ENCODE peak calls at places on chromosomes 12 and 14, in four cellular contexts. H is dorsolateral prefrontal cortex; L is CD4-positive, CD25-positive, alpha-beta regulatory T cell; U is HFF-Myc. E is an unnamed sample.

GRCh38 chr12:92629349-92630065 is 73.3 kb upstream of the PLEKHG7 start:
- DNase-seq in U (no peak), L (no peak), H (no peak), E (no peak)

GRCh38 chr14:48970995-48971394 is 615.2 kb downstream of the RPS29 start:
- DNase-seq in U (no peak), L (no peak), H (no peak), E (no peak)

GRCh38 chr12:27333311-27334009 is 824 bp downstream of the BMAL2 start:
- DNase-seq in L (peak), U (no peak), H (peak), E (peak)

GRCh38 chr14:65495196-65495595 is 82.7 kb downstream of the FUT8 start:
- DNase-seq in H (no peak), L (no peak), U (no peak), E (no peak)

GRCh38 chr12:110501378-110501721 is 561 bp downstream of the VPS29 start:
- DNase-seq in L (peak), U (peak), H (no peak), E (no peak)

GRCh38 chr14:101103321-101103901 is 199.9 kb upstream of the RTL1 start:
- DNase-seq in L (no peak), H (peak), U (no peak), E (no peak)

GRCh38 chr14:62674833-62675232 is 370.4 kb downstream of the KCNH5 start:
- DNase-seq in U (no peak), H (no peak), L (no peak), E (no peak)

GRCh38 chr12:127035011-127035879 is 1231.7 kb upstream of the TMEM132C start:
- DNase-seq in U (no peak), L (no peak), H (no peak), E (no peak)

GRCh38 chr12:66297923-66298322 is 4.4 kb upstream of the HELB start:
- DNase-seq in U (no peak), H (no peak), L (no peak), E (no peak)

GRCh38 chr14:37903561-37904191 is 304.0 kb upstream of the SSTR1 start:
- DNase-seq in L (peak), U (peak), H (no peak), E (no peak)

DNA sequence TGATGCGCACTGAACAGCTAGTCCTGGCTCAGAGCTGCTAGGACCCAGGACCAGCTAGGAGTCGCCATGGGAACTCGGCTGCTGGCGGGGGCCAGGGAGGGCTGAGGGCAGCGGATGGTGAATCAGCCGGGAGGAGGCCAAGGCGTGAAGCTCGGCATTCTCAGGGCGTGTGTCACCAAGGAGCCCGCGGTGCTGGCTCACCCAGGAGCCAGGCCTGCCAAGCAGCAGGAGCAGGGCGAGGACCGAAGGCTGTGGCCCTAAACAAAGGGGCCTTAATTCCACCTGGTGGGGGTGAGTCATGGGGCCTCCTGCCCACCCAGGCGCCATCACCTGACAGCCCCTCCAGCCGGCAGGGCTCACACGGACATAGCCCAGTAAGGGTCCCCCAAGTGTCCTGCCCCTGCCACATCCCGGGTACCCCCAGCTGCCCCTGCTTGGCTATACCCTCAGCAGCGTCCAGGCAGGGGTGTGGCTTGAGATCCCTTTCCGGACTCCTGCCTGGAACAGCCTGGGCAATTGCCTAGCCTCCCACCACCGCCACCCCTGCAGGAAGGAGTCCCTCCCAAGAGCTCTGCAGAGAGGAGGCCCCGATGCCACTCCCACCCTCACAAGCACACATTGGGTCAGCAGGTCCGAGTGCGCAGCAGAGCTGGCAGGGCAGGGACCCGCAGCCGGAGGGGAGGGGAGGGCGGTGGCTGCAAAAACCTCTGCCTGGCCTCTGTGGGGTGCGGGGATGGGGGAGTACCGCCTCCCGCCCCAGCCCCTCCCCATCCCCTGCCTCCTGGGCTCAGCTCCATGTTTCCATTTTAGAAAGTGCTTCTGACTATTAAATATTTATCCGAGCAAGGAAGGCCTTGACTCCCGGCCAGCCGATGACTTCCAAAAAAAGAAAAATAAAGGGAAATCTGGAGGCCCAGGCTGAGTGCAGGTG is 4.7 kb downstream of the AHNAK2 start:
- DNase-seq in L (no peak), U (peak), H (peak), E (no peak)
- H3K4me3 ChIP-seq in L (no peak), U (no peak), H (no peak), E (no peak)

GRCh38 chr14:24428628-24429394 is 657 bp downstream of the CBLN3 start:
- DNase-seq in U (no peak), H (no peak), L (no peak), E (no peak)
- H3K4me3 ChIP-seq in U (peak), H (peak), L (peak), E (no peak)

GRCh38 chr12:6769003-6769389 is 2.8 kb downstream of the PTMS start:
- DNase-seq in H (no peak), L (no peak), U (no peak), E (no peak)

GRCh38 chr12:6768385-6769002 is 2.3 kb downstream of the PTMS start:
- DNase-seq in H (no peak), U (no peak), L (no peak), E (no peak)

GRCh38 chr12:6766651-6767300 is 613 bp downstream of the PTMS start:
- DNase-seq in U (no peak), H (peak), L (peak), E (no peak)

GRCh38 chr12:6767301-6767591 is 1.1 kb downstream of the PTMS start:
- DNase-seq in L (no peak), H (no peak), U (no peak), E (no peak)

DNA sequence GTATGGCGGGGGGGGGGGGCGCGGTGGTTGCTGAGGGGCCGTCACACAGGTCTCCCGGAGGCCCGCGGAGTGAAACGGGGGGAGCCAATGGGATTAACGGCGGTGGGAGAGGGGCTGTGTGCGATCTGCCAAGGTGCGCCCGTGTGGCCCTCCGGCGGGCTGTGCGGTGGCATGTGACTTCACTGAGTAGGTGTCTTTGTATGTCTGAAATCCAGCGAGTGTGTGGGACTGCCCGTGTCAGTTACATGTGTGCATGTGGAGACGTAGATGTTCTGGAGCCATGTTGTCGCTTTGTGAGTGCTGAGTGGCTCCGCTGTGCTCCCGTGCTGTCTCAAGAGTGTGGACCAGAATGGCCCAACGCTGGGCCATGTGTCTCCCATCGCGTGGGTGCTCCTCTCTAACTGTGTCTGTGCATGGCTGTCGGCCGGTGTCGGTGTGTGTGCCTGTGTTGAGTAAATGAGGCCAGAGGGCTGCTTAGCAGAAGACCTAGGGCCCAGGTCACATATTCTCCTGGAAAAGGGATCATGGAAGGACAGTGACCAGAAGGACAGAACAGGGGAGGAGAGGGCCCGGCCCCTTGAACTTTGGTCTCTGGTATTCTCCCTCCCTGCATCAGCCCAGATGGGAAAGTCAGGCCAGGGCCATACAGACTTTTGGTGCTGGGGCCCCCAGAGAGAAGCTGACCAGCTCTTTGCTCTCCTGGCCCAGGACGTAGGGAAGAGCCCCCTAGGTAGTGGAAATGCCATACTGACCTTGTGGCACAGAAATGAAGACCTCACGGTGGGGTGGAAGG is 1.6 kb downstream of the PTMS start:
- DNase-seq in L (no peak), H (peak), U (no peak), E (no peak)
- H3K4me3 ChIP-seq in L (no peak), H (peak), U (peak), E (peak)

GRCh38 chr12:2111816-2112215 is 59.0 kb downstream of the CACNA1C start:
- DNase-seq in U (no peak), H (no peak), L (no peak), E (no peak)

GRCh38 chr12:2108975-2109671 is 56.3 kb downstream of the CACNA1C start:
- DNase-seq in H (no peak), L (no peak), U (no peak), E (no peak)

GRCh38 chr12:2110127-2110526 is 57.3 kb downstream of the CACNA1C start:
- DNase-seq in L (no peak), U (no peak), H (no peak), E (no peak)

GRCh38 chr12:2110841-2111566 is 58.2 kb downstream of the CACNA1C start:
- DNase-seq in L (no peak), H (no peak), U (no peak), E (no peak)

GRCh38 chr12:2108166-2108565 is 55.4 kb downstream of the CACNA1C start:
- DNase-seq in L (no peak), U (no peak), H (no peak), E (no peak)
- H3K4me3 ChIP-seq in L (no peak), U (no peak), H (no peak), E (no peak)

GRCh38 chr14:90381011-90381790 is 15.6 kb upstream of the CALM1 start:
- DNase-seq in H (peak), U (no peak), L (peak), E (no peak)
- H3K4me3 ChIP-seq in H (peak), U (no peak), L (no peak), E (no peak)

GRCh38 chr14:70947739-70948138 is 40.5 kb downstream of the PCNX1 start:
- DNase-seq in U (no peak), H (no peak), L (no peak), E (no peak)

GRCh38 chr14:70942342-70942706 is 35.1 kb downstream of the PCNX1 start:
- DNase-seq in H (peak), L (no peak), U (no peak), E (no peak)

DNA sequence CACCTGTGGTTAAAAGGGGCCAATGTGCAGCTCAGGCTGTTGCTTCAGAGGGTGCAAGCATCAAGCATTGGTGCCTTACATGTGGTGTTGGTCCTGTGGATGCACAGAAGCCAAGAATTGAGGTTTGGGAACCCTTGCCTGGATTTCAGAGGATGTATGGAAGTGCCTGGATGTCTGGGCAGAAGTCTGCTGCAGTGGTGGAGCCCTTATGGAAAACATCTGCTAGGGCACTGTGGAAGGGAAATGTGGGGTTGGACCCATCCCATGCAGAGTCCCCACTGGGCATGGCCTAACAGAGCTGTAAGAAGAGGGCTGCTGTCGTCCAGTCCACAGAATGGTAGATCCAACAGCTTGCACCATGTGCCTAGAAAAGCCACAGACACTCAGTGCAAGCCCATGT is 36.6 kb downstream of the PCNX1 start:
- DNase-seq in L (peak), U (no peak), H (no peak), E (no peak)
- H3K4me3 ChIP-seq in L (no peak), U (no peak), H (no peak), E (no peak)

DNA sequence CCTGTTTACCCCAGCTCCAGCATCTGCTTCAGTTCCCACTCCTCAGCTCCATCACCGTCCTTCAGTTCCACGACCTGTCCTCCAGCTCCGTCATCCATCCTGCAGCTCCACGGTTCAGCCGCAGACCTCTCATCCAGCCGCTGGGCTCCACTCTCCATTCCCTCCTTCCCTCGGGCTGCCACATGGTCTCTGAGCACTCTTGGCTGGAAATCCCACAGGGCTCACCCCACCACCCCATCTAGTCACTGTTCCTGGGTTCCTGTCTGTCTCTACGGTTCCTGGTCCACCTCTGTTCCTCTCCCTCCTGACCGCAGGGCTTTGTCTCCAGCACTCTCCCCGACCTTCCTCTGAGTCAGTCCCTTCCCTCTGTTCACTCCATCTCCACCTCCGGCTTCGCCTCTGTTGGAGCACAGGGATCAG is 3.2 kb upstream of the P3H3 start:
- DNase-seq in U (no peak), L (no peak), H (no peak), E (no peak)
- H3K4me3 ChIP-seq in U (peak), L (no peak), H (peak), E (no peak)

DNA sequence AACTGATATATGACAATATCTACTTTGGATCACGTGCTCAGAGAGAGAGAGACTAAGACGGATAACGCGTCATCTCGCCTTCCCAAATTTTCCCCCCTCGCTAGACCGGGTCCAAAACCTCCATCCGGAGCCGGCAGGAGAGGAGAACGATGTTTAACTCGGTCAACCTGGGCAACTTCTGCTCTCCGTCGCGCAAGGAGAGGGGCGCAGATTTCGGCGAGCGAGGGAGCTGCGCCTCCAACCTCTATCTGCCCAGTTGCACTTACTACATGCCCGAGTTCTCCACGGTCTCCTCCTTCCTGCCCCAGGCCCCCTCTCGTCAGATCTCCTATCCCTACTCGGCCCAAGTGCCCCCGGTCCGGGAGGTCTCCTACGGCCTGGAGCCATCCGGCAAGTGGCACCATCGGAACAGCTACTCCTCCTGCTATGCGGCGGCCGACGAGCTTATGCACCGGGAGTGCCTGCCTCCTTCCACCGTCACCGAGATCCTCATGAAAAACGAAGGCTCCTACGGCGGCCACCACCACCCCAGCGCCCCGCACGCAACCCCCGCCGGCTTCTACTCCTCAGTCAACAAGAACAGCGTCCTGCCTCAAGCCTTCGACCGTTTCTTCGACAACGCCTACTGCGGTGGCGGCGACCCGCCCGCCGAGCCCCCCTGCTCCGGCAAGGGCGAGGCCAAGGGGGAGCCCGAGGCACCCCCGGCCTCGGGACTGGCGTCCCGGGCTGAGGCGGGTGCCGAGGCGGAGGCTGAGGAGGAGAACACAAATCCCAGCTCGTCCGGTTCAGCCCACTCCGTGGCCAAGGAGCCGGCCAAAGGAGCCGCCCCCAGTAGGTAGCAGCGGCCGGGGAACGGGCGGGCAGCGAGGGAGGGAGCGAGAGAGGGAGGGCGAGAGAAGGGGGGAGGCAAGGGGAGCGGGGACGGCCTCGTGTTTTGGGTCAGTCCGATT is at the start of gene HOXC11:
- DNase-seq in H (no peak), U (no peak), L (no peak), E (no peak)
- H3K4me3 ChIP-seq in H (no peak), U (peak), L (no peak), E (no peak)

E was measured in effector memory CD4-positive, alpha-beta T cell.